ENCODE peak calls at places on chromosome 9, in four cellular contexts. J is HCT116, T is HepG2, Z is K562. L is an unnamed sample.

GRCh38 chr9:99779277-99779676 is 42.4 kb upstream of the NR4A3 start:
- DNase-seq in J (no peak), T (no peak), Z (no peak), L (no peak)

GRCh38 chr9:118295413-118295812 is 591.2 kb downstream of the TLR4 start:
- DNase-seq in J (no peak), T (no peak), Z (no peak), L (no peak)

GRCh38 chr9:77826621-77827020 is 178.5 kb upstream of the GNA14 start:
- DNase-seq in J (no peak), T (no peak), Z (no peak), L (no peak)

GRCh38 chr9:6845881-6846280 is 88.1 kb downstream of the KDM4C start:
- DNase-seq in J (peak; percentile 7), T (peak; percentile 83), Z (no peak), L (no peak)

GRCh38 chr9:91807640-91808246 is 142.3 kb downstream of the ROR2 start:
- DNase-seq in J (no peak), T (no peak), Z (peak; percentile 20), L (no peak)

GRCh38 chr9:125240649-125240999 is 519 bp downstream of the HSPA5 start:
- DNase-seq in J (no peak), T (peak; percentile 19), Z (peak; percentile 28), L (no peak)

GRCh38 chr9:109889456-109889855 is 109.5 kb downstream of the PALM2AKAP2 start:
- DNase-seq in J (no peak), T (no peak), Z (no peak), L (no peak)

GRCh38 chr9:114102484-114102883 is 3.4 kb upstream of the KIF12 start:
- DNase-seq in J (no peak), T (no peak), Z (no peak), L (no peak)

GRCh38 chr9:129933709-129934586 is 98.7 kb downstream of the USP20 start:
- DNase-seq in J (no peak), T (no peak), Z (no peak), L (no peak)

GRCh38 chr9:20566401-20566800 is 55.9 kb downstream of the MLLT3 start:
- DNase-seq in J (no peak), T (no peak), Z (no peak), L (no peak)

GRCh38 chr9:88784960-88785359 is 206.3 kb upstream of the S1PR3 start:
- DNase-seq in J (no peak), T (no peak), Z (no peak), L (no peak)
- H3K4me1 ChIP-seq in J (no peaks in the 10 kb centered on the region), T (no peaks in the 10 kb centered on the region), Z (peaks cover 7% of the 10 kb centered on the region), L (no peaks in the 10 kb centered on the region)

DNA sequence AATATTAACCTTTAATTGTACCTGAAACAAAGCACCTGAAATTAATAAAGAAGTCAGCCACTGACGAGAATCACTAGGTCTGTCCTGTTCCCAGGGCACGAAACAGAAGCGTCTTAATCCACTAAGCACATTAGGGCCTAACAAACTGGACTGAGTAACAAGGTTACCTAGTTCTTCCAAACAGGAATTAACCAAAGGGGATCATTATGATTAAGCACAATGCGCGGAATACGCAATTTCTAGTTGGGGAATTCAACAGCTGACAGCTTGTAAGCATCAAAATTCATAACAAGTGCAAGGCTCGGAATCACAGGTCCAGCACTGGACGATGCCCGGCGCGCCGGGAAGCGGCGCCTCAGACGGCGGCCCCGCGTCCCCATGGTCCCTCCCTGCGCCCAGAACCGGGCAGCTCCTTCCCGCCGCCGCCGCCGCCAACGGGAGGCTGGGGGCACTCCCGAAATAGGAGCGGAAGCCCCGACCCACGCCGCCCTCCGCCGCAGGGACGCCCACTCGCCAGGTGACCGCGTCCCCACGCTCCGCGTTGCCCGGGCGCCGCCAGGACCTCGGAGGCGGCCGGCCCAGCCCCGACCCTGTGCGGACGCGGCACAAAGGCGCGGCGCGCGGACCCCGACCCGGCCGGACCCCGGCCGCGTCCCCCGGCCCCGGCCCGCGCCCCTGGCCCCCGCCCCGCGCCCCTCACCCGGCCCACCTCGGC is 898 bp downstream of the CAMSAP1 start:
- DNase-seq in J (no peak), T (no peak), Z (no peak), L (no peak)
- TF ChIP-seq SIN3A in J (no peak), T (no peak), Z (peak; percentile 20), L (no peak)

DNA sequence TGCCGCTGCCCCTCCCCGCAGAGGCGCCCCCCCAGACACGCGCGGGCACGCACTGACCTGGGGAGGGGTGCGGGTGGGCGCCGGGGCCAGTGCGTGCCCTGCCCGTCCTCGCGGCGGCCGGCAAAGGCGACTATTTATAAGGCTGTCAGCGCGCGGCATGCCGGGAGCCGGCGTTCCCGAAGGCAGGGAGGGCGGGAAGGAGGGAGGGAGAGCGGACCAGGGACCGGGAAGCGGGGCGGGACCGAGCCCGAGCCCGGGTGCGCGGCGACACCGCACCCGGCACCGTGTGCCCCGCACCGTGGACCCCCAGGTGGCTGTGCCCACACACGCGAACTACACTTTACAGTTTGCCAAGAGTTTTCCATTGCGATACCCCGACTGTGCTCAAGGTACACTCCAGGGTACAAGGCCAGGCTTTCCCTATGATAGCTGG is at the start of gene AK1:
- DNase-seq in J (no peak), T (no peak), Z (peak; percentile 68), L (no peak)
- TF ChIP-seq TCF7L2 in J (no peak), T (no peak), Z (no peak), L (no peak)

GRCh38 chr9:93095205-93096130 is 549 bp upstream of the CARD19 start:
- DNase-seq in J (peak; percentile 96), T (peak; percentile 95), Z (peak; percentile 99), L (peak; percentile 71)

GRCh38 chr9:93093081-93093448 is 3.0 kb upstream of the CARD19 start:
- DNase-seq in J (no peak), T (no peak), Z (no peak), L (no peak)

GRCh38 chr9:93094294-93095204 is 1.5 kb upstream of the CARD19 start:
- DNase-seq in J (no peak), T (no peak), Z (no peak), L (no peak)

GRCh38 chr9:93092171-93092991 is 3.6 kb upstream of the CARD19 start:
- DNase-seq in J (no peak), T (no peak), Z (no peak), L (no peak)

GRCh38 chr9:93093449-93094293 is 2.3 kb upstream of the CARD19 start:
- DNase-seq in J (no peak), T (no peak), Z (no peak), L (no peak)
- H3K4me1 ChIP-seq in J (peaks cover 29% of the 10 kb centered on the region), T (peaks cover 74% of the 10 kb centered on the region), Z (peaks cover 42% of the 10 kb centered on the region), L (peaks cover 19% of the 10 kb centered on the region)